ENCODE peak calls at places on chromosomes 16 and 17, in seven cellular contexts. A, Y, F, J, O, P and T are unnamed samples.

GRCh38 chr17:11940904-11941303 is 56.4 kb downstream of the ZNF18 start:
- DNase-seq in A (no peak), Y (no peak), P (no peak), F (no peak), J (no peak), O (no peak), T (no peak)

GRCh38 chr16:28538733-28539596 is at the start of gene NUPR1:
- DNase-seq in P (peak), J (peak), A (no peak), Y (peak), F (no peak), O (peak), T (peak)

GRCh38 chr17:3679186-3680126 is 10.8 kb downstream of the EMC6 start:
- DNase-seq in J (no peak), A (no peak), Y (no peak), P (no peak), O (no peak), F (no peak), T (no peak)

GRCh38 chr16:11229906-11230305 is 26.1 kb downstream of the SOCS1 start:
- DNase-seq in F (no peak), J (no peak), O (no peak), Y (no peak), A (no peak), P (no peak), T (no peak)

GRCh38 chr17:54348234-54348633 is 525.5 kb downstream of the KIF2B start:
- DNase-seq in O (no peak), A (no peak), F (no peak), Y (no peak), P (no peak), J (no peak), T (no peak)

GRCh38 chr17:36544049-36544319 is 735 bp upstream of the GGNBP2 start:
- DNase-seq in Y (no peak), J (peak), P (peak), O (no peak), A (peak), F (peak), T (peak)

GRCh38 chr17:67293251-67294203 is 48.5 kb upstream of the HELZ start:
- DNase-seq in Y (peak), P (peak), O (no peak), A (peak), F (peak), J (peak), T (no peak)

GRCh38 chr16:74216319-74216718 is 80.3 kb upstream of the PSMD7 start:
- DNase-seq in Y (no peak), F (no peak), O (no peak), J (no peak), P (peak), A (no peak), T (no peak)

GRCh38 chr17:50785126-50785525 is 17.8 kb upstream of the ANKRD40CL start:
- DNase-seq in J (no peak), P (no peak), A (no peak), Y (no peak), O (no peak), F (no peak), T (no peak)

GRCh38 chr17:17606416-17607000 is 15.0 kb upstream of the PEMT start:
- DNase-seq in Y (no peak), F (no peak), P (no peak), A (peak), J (no peak), O (no peak), T (no peak)

GRCh38 chr16:85167589-85168537 is 55.6 kb upstream of the CIBAR2 start:
- DNase-seq in F (no peak), O (no peak), A (no peak), Y (no peak), J (no peak), P (no peak), T (no peak)

GRCh38 chr17:72492941-72493340 is 372.1 kb downstream of the SOX9 start:
- DNase-seq in F (no peak), O (no peak), P (no peak), A (no peak), J (no peak), Y (no peak), T (no peak)

GRCh38 chr16:66933776-66934137 is 445 bp downstream of the CIAO2B start:
- DNase-seq in A (no peak), P (peak), J (no peak), O (no peak), Y (no peak), F (no peak), T (no peak)

GRCh38 chr16:337437-337836 is 15.1 kb downstream of the AXIN1 start:
- DNase-seq in P (no peak), A (no peak), Y (no peak), F (no peak), J (no peak), O (no peak), T (no peak)
- TF ChIP-seq CTCF in P (no peak), A (no peak), Y (no peak), F (no peak), J (no peak), O (no peak), T (no peak)

GRCh38 chr16:54242199-54242598 is 44.4 kb downstream of the IRX3 start:
- DNase-seq in P (no peak), A (peak), Y (no peak), F (no peak), J (no peak), O (no peak), T (no peak)
- TF ChIP-seq CTCF in P (no peak), A (peak), Y (no peak), F (no peak), J (no peak), O (no peak), T (no peak)

GRCh38 chr17:65230040-65230439 is 92.9 kb downstream of the RGS9 start:
- DNase-seq in Y (no peak), P (no peak), F (no peak), O (no peak), A (peak), J (no peak), T (no peak)

GRCh38 chr17:65228734-65229390 is 91.7 kb downstream of the RGS9 start:
- DNase-seq in A (peak), P (peak), O (peak), J (peak), F (peak), Y (no peak), T (peak)

GRCh38 chr17:65231662-65232335 is 94.6 kb downstream of the RGS9 start:
- DNase-seq in P (peak), J (peak), Y (peak), F (peak), O (peak), A (peak), T (peak)

GRCh38 chr17:65229596-65229995 is 92.4 kb downstream of the RGS9 start:
- DNase-seq in J (no peak), P (no peak), Y (no peak), F (no peak), O (no peak), A (no peak), T (no peak)

GRCh38 chr17:65231086-65231485 is 93.9 kb downstream of the RGS9 start:
- DNase-seq in O (no peak), Y (no peak), P (no peak), A (no peak), F (no peak), J (no peak), T (no peak)
- TF ChIP-seq CTCF in O (no peak), Y (no peak), P (no peak), A (peak), F (no peak), J (peak), T (no peak)

GRCh38 chr17:64775701-64776570 is 113.8 kb upstream of the SMURF2 start:
- DNase-seq in J (no peak), P (no peak), F (no peak), O (no peak), A (no peak), Y (no peak), T (no peak)

GRCh38 chr17:64773386-64773835 is 111.3 kb upstream of the SMURF2 start:
- DNase-seq in A (no peak), P (no peak), J (no peak), F (no peak), O (no peak), Y (no peak), T (no peak)

GRCh38 chr17:64772845-64773299 is 110.8 kb upstream of the SMURF2 start:
- DNase-seq in O (no peak), P (no peak), A (no peak), Y (no peak), J (no peak), F (no peak), T (no peak)

GRCh38 chr17:64774888-64775600 is 112.9 kb upstream of the SMURF2 start:
- DNase-seq in F (no peak), A (no peak), J (no peak), O (no peak), Y (no peak), P (no peak), T (no peak)

DNA sequence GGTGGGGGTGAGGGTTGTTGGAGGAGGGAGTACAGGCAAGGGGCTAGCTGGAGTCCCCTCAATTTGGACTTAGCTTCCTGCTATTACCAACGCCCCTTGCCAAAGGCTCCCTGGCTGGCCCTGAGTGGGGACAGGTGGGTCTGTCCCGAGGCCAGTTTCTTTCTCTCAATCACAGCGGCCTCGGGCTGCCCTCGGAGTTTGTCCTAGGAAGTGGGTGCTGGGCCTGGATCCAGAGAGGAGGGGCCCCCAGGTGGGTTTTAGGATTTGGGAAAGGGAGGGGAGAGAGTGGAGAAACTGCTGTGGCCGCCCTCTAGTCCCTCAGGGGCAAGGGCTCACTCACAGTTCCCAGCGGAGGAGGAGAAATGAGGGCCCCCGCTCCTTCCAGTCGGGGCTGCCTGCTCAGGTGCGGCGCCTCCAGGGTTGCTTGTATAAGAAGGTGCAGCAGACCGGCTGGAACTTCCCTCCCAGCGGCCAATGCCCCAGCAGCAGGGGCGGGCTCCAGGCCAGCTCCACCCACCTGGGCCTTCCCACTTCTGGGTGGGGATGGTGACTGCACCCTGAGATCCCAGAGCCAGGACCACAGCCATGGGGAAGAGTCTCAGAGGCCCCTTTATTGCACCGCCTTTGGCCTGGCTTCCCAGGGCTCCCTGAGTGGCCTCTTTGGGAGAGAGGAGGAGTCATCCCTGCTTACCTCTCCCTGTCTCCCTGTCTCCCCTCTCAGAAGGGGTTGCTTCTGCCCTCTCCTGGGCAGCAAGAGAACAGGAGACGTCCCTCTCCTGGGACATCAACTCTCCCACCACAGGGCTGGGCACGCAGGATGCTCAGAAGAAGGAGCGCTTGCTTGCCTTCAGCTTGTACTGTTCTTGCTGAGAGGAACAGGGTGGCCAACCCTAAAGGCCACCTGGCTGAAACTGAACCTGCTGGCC is 112.0 kb upstream of the SMURF2 start:
- DNase-seq in Y (no peak), O (peak), P (peak), J (peak), F (peak), A (peak), T (peak)
- TF ChIP-seq CTCF in Y (no peak), O (peak), P (peak), J (peak), F (no peak), A (peak), T (peak)